ENCODE peak calls at places on chromosome 11, in seven cellular contexts. K, T, N, C, R, U and O are unnamed samples.

GRCh38 chr11:9760180-9760550 is 96.3 kb downstream of the SWAP70 start:
- DNase-seq in K (peak; percentile 91), T (peak; percentile 65), N (no peak), C (peak; percentile 19), R (no peak), U (no peak), O (no peak)

GRCh38 chr11:122330466-122330865 is 214.5 kb upstream of the BLID start:
- DNase-seq in K (no peak), T (no peak), N (no peak), C (no peak), R (no peak), U (no peak), O (no peak)

GRCh38 chr11:134725211-134725610 is 313.2 kb upstream of the B3GAT1 start:
- DNase-seq in K (no peak), T (no peak), N (no peak), C (no peak), R (no peak), U (no peak), O (no peak)

GRCh38 chr11:87926250-87926970 is 248.8 kb downstream of the RAB38 start:
- DNase-seq in K (no peak), T (no peak), N (no peak), C (no peak), R (peak; percentile 63), U (no peak), O (no peak)

GRCh38 chr11:71340076-71340606 is 87.8 kb upstream of the SHANK2 start:
- DNase-seq in K (no peak), T (no peak), N (no peak), C (no peak), R (no peak), U (no peak), O (no peak)

GRCh38 chr11:110891411-110891810 is 179.2 kb upstream of the ARHGAP20 start:
- DNase-seq in K (no peak), T (no peak), N (no peak), C (no peak), R (no peak), U (no peak), O (no peak)

GRCh38 chr11:71240865-71241691 is 11.3 kb downstream of the SHANK2 start:
- DNase-seq in K (peak; percentile 59), T (peak; percentile 76), N (no peak), C (no peak), R (peak; percentile 53), U (peak; percentile 67), O (no peak)

GRCh38 chr11:8022876-8023275 is 35.7 kb downstream of the EIF3F start:
- DNase-seq in K (peak; percentile 71), T (no peak), N (no peak), C (no peak), R (no peak), U (no peak), O (no peak)

GRCh38 chr11:7306900-7307299 is 55.2 kb downstream of the SYT9 start:
- DNase-seq in K (no peak), T (no peak), N (no peak), C (no peak), R (no peak), U (no peak), O (no peak)

GRCh38 chr11:13318498-13319295 is 41.1 kb downstream of the BMAL1 start:
- DNase-seq in K (no peak), T (no peak), N (no peak), C (no peak), R (no peak), U (no peak), O (no peak)

GRCh38 chr11:133947298-133947905 is 9.4 kb downstream of the IGSF9B start:
- DNase-seq in K (no peak), T (no peak), N (peak; percentile 63), C (no peak), R (peak; percentile 95), U (no peak), O (peak; percentile 16)

GRCh38 chr11:113841691-113842090 is 33.7 kb downstream of the USP28 start:
- DNase-seq in K (no peak), T (no peak), N (no peak), C (no peak), R (no peak), U (no peak), O (no peak)